ENCODE peak calls at places on chromosome 3, in ten cellular contexts. H is uterus, A is tibial nerve, L is RWPE2, J is K562, D is cardiac muscle cell, I is B cell, F is transverse colon, X is GM06990, P is kidney. U is an unnamed sample.

GRCh38 chr3:116338713-116339112 is 106.6 kb downstream of the LSAMP start:
- DNase-seq in I (no peak), J (no peak), X (no peak), H (no peak), P (no peak), L (no peak), D (no peak), A (no peak), F (no peak), U (no peak)

GRCh38 chr3:48847053-48847585 is 555 bp downstream of the PRKAR2A start:
- DNase-seq in I (no peak), F (peak), X (peak), L (peak), P (peak), D (peak), H (peak), J (peak), A (peak), U (peak)

GRCh38 chr3:38164136-38164965 is 986 bp upstream of the OXSR1 start:
- DNase-seq in L (no peak), A (no peak), X (no peak), P (peak), H (no peak), F (peak), D (no peak), J (no peak), I (no peak), U (no peak)

GRCh38 chr3:58202917-58203360 is 7.8 kb downstream of the DNASE1L3 start:
- DNase-seq in A (no peak), D (no peak), H (no peak), F (no peak), J (no peak), I (no peak), P (no peak), X (peak), L (no peak), U (peak)

GRCh38 chr3:112634786-112635541 is 6.0 kb downstream of the CCDC80 start:
- DNase-seq in P (no peak), L (no peak), I (no peak), H (no peak), J (no peak), A (no peak), F (no peak), D (no peak), X (no peak), U (no peak)

GRCh38 chr3:107487490-107487889 is 35.3 kb upstream of the BBX start:
- DNase-seq in F (no peak), I (no peak), L (no peak), P (no peak), H (no peak), X (no peak), A (no peak), D (no peak), J (no peak), U (no peak)

GRCh38 chr3:69386535-69387385 is 872 bp upstream of the FRMD4B start:
- DNase-seq in H (no peak), A (no peak), P (no peak), I (no peak), F (no peak), D (no peak), X (no peak), L (no peak), J (no peak), U (no peak)

GRCh38 chr3:133821767-133822638 is 16.4 kb downstream of the SRPRB start:
- DNase-seq in F (peak), X (no peak), L (peak), A (peak), I (no peak), P (no peak), H (peak), D (peak), J (peak), U (no peak)

GRCh38 chr3:133531981-133532380 is 41.5 kb upstream of the CDV3 start:
- DNase-seq in F (no peak), A (no peak), X (no peak), J (no peak), H (no peak), L (no peak), I (no peak), D (no peak), P (no peak), U (no peak)

GRCh38 chr3:156036258-156037053 is 83.9 kb upstream of the KCNAB1 start:
- DNase-seq in F (no peak), H (no peak), D (no peak), A (no peak), L (no peak), P (no peak), J (no peak), I (no peak), X (no peak), U (no peak)

GRCh38 chr3:71262368-71263265 is 320.9 kb downstream of the FOXP1 start:
- DNase-seq in H (no peak), A (no peak), I (no peak), X (no peak), J (no peak), P (no peak), L (no peak), F (no peak), D (no peak), U (no peak)

GRCh38 chr3:197343111-197343510 is 44.7 kb upstream of the DLG1 start:
- DNase-seq in F (no peak), L (no peak), A (no peak), D (no peak), I (no peak), H (no peak), X (no peak), J (no peak), P (no peak), U (no peak)

GRCh38 chr3:33115024-33115768 is 1.4 kb downstream of the CRTAP start:
- DNase-seq in D (peak), H (peak), I (peak), F (peak), A (peak), J (peak), P (peak), L (no peak), X (no peak), U (no peak)

GRCh38 chr3:70471464-70472342 is 159.3 kb upstream of the MDFIC2 start:
- DNase-seq in H (no peak), D (no peak), L (no peak), A (no peak), P (no peak), I (no peak), F (no peak), X (no peak), J (no peak), U (no peak)

GRCh38 chr3:169746924-169747323 is 17.9 kb downstream of the TERC start:
- DNase-seq in L (no peak), I (no peak), A (no peak), D (no peak), J (no peak), H (no peak), P (no peak), X (no peak), F (no peak), U (no peak)

GRCh38 chr3:188153498-188153948 is 434 bp upstream of the LPP start:
- DNase-seq in J (no peak), H (peak), A (peak), F (peak), P (peak), D (peak), L (peak), I (no peak), X (no peak), U (no peak)

GRCh38 chr3:87771338-87772059 is 287.3 kb downstream of the CGGBP1 start:
- DNase-seq in A (no peak), P (no peak), D (peak), L (no peak), I (peak), X (peak), H (no peak), J (peak), F (no peak), U (peak)

GRCh38 chr3:112378989-112379692 is 46.2 kb downstream of the CD200 start:
- DNase-seq in H (no peak), X (no peak), J (no peak), P (no peak), D (no peak), L (peak), F (no peak), A (no peak), I (no peak), U (no peak)

GRCh38 chr3:16516695-16517481 is 3.4 kb upstream of the RFTN1 start:
- DNase-seq in H (peak), J (peak), X (peak), F (no peak), I (no peak), A (peak), L (no peak), P (no peak), D (peak), U (peak)

GRCh38 chr3:126356373-126357298 is 572 bp downstream of the KLF15 start:
- DNase-seq in J (peak), I (peak), F (peak), X (no peak), L (no peak), P (peak), A (no peak), D (peak), H (peak), U (peak)

GRCh38 chr3:126355251-126355650 is 2.0 kb downstream of the KLF15 start:
- DNase-seq in L (no peak), P (peak), D (no peak), F (no peak), J (peak), I (no peak), A (no peak), X (no peak), H (no peak), U (no peak)

GRCh38 chr3:126357299-126358037 is at the start of gene KLF15:
- DNase-seq in I (peak), F (peak), D (peak), J (peak), P (peak), A (peak), X (peak), L (no peak), H (peak), U (peak)

GRCh38 chr3:126354776-126355175 is 2.4 kb downstream of the KLF15 start:
- DNase-seq in F (no peak), J (no peak), A (no peak), L (peak), X (no peak), P (peak), I (no peak), H (no peak), D (no peak), U (no peak)

GRCh38 chr3:126355777-126356372 is 1.3 kb downstream of the KLF15 start:
- DNase-seq in A (peak), D (peak), I (peak), P (peak), X (no peak), H (peak), L (no peak), J (peak), F (peak), U (peak)
- TF ChIP-seq CTCF in A (no peak), D (no peak), I (no peak), P (no peak), X (no peak), H (no peak), L (no peak), J (no peak), F (no peak), U (no peak)

GRCh38 chr3:142976621-142977398 is 13.3 kb upstream of the PAQR9 start:
- DNase-seq in A (peak), P (peak), H (peak), I (no peak), F (peak), L (peak), D (no peak), X (no peak), J (peak), U (no peak)

GRCh38 chr3:142972092-142972753 is 8.7 kb upstream of the PAQR9 start:
- DNase-seq in X (no peak), L (no peak), A (no peak), P (no peak), D (no peak), F (no peak), H (no peak), J (no peak), I (no peak), U (no peak)

GRCh38 chr3:142973217-142974009 is 9.9 kb upstream of the PAQR9 start:
- DNase-seq in X (no peak), I (no peak), F (no peak), L (no peak), A (no peak), J (no peak), D (no peak), P (no peak), H (no peak), U (no peak)

GRCh38 chr3:142977399-142977728 is 13.9 kb upstream of the PAQR9 start:
- DNase-seq in P (no peak), D (no peak), X (no peak), F (no peak), J (peak), A (no peak), I (no peak), L (no peak), H (no peak), U (no peak)

GRCh38 chr3:142975316-142975995 is 12.0 kb upstream of the PAQR9 start:
- DNase-seq in A (no peak), X (no peak), I (no peak), P (no peak), F (no peak), L (no peak), D (no peak), J (peak), H (no peak), U (no peak)
- TF ChIP-seq CTCF in A (no peak), X (no peak), I (no peak), P (no peak), F (no peak), L (no peak), D (no peak), J (peak), H (no peak), U (no peak)

DNA sequence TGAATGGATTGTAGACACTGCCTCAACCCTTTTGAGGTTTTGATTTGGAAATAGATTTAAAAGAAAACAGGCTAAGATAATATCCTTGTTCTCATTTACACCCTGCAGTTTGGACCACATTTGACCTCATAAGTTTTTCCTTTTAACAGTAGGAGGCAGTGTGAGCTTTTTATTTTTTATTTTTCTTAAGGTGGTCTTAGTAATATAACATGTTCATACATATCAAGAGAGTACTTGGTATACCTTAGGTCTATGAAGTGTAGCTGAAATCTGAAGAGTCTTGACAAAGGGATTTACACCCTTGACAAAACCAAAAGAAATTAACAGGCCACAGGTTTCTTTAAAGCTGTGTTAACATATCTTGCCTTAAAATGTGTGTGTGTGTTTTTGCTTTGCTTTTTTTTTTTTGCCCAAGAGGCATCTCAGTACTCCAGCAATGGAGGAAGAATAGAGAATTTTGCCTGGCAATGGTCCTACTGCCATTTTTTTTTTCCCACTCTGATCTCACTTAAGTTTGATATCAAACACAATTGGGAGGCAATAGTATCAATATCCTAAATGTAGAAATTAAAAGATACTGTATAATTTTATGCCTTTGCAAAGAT is 3.3 kb downstream of the RAP2B start:
- DNase-seq in H (no peak), L (no peak), J (no peak), P (no peak), D (no peak), F (no peak), A (no peak), I (peak), X (no peak), U (no peak)
- TF ChIP-seq CTCF in H (no peak), L (peak), J (peak), P (no peak), D (peak), F (peak), A (no peak), I (peak), X (peak), U (no peak)

GRCh38 chr3:172333692-172334457 is 114.4 kb downstream of the GHSR start:
- DNase-seq in F (no peak), I (no peak), H (no peak), X (no peak), A (no peak), L (no peak), P (no peak), D (no peak), J (no peak), U (no peak)
- TF ChIP-seq CTCF in F (no peak), I (no peak), H (no peak), X (no peak), A (no peak), L (peak), P (no peak), D (peak), J (no peak), U (no peak)

GRCh38 chr3:153624310-153625030 is 462.4 kb downstream of the RAP2B start:
- DNase-seq in H (no peak), P (no peak), X (peak), L (no peak), J (no peak), I (no peak), F (no peak), D (no peak), A (no peak), U (no peak)

GRCh38 chr3:153626158-153626557 is 464.1 kb downstream of the RAP2B start:
- DNase-seq in D (no peak), X (peak), F (no peak), I (no peak), J (no peak), P (no peak), A (no peak), L (no peak), H (no peak), U (no peak)

GRCh38 chr3:153623834-153624233 is 461.8 kb downstream of the RAP2B start:
- DNase-seq in A (no peak), L (no peak), H (no peak), P (no peak), D (no peak), X (no peak), J (no peak), F (no peak), I (no peak), U (no peak)

GRCh38 chr3:153628591-153628990 is 466.6 kb downstream of the RAP2B start:
- DNase-seq in A (no peak), P (no peak), L (no peak), D (no peak), F (no peak), H (no peak), J (no peak), X (no peak), I (no peak), U (peak)

GRCh38 chr3:153625506-153625905 is 463.5 kb downstream of the RAP2B start:
- DNase-seq in P (no peak), J (no peak), F (no peak), D (no peak), H (no peak), X (no peak), L (no peak), I (no peak), A (no peak), U (no peak)
- TF ChIP-seq CTCF in P (no peak), J (no peak), F (no peak), D (no peak), H (no peak), X (no peak), L (no peak), I (no peak), A (no peak), U (no peak)

DNA sequence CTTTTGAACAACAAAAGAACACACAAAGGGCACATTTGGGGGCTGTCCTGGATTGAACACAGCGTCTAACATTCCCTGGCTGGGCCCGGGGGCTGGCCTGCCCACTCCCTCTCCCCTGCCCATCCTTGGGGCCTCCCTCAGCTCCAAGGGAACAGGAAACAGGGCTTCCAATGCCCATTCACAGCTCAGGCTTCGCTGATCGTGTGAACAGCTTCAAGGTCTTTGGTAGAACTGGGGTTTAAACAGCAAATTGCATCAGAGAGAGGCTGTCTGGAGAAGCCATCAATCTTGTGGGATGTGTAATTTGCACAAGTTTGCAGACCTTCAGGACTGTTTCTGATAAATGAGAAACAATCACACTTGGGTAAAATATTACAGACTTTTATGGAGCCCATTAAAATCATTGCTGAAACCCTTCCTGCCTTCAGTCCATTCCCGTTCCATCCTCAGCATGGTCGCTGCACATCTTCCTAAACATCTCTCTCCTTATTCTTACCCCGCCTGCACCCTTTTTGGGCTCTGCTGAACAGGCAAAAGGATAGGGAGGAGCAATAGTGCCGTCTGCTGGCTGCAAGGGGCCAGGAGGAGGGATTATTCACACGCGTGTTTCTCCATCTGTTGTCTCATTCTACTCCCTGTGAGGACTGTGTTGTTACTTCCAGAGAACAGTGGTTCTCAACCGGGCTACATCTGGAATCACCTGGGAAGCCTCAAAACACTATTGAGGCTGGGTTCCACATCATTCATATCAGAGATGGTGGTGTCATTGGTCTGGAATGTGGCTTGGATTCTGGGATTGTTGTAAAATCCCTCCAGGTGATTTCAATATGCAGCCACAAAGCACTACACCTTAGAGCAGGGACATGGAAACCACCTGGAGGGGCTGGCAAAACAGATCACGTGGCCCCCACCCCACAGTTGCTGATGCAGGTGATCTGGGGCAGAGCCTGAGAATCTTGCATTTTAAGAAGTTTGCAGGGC is 116.3 kb downstream of the CLSTN2 start:
- DNase-seq in L (no peak), P (no peak), A (no peak), I (no peak), F (no peak), H (no peak), X (no peak), D (peak), J (peak), U (no peak)
- TF ChIP-seq CTCF in L (peak), P (peak), A (no peak), I (no peak), F (no peak), H (peak), X (peak), D (no peak), J (peak), U (peak)